ENCODE peak calls at places on chromosomes 16 and 17, in ten cellular contexts. F is CD8-positive, alpha-beta memory T cell; K is CD4-positive, CD25-positive, alpha-beta regulatory T cell; O is AG04450; D is H7; Z is skeletal muscle cell; N is psoas muscle; X is GM23338; A is cardiac muscle cell; B is lower lobe of right lung. Q is an unnamed sample.

GRCh38 chr16:87702325-87702811 is 63.4 kb downstream of the KLHDC4 start:
- DNase-seq in X (peak), B (no peak), D (peak), F (peak), N (no peak), Z (no peak), A (peak), O (no peak), K (no peak), Q (peak)

GRCh38 chr17:73485130-73485529 is 159.1 kb downstream of the SDK2 start:
- DNase-seq in D (peak), B (no peak), N (no peak), K (no peak), A (no peak), F (no peak), X (peak), Z (no peak), O (no peak), Q (no peak)

GRCh38 chr16:11073407-11073806 is 129.0 kb downstream of the CLEC16A start:
- DNase-seq in N (no peak), A (no peak), K (no peak), B (no peak), O (no peak), F (no peak), X (no peak), D (no peak), Z (no peak), Q (no peak)

GRCh38 chr16:53754938-53755910 is 51.3 kb downstream of the FTO start:
- DNase-seq in F (no peak), N (peak), X (no peak), O (no peak), K (no peak), B (no peak), D (no peak), A (peak), Z (peak), Q (no peak)

GRCh38 chr17:20111538-20111937 is 102.4 kb downstream of the SPECC1 start:
- DNase-seq in B (no peak), A (no peak), K (no peak), F (no peak), D (no peak), O (no peak), Z (no peak), X (no peak), N (no peak), Q (no peak)

GRCh38 chr16:84689126-84689525 is 10.7 kb upstream of the USP10 start:
- DNase-seq in N (no peak), X (no peak), Z (peak), A (peak), B (no peak), D (no peak), F (no peak), O (peak), K (no peak), Q (no peak)

GRCh38 chr16:12141073-12141472 is 164.5 kb downstream of the SNX29 start:
- DNase-seq in X (no peak), N (no peak), B (no peak), O (no peak), D (no peak), F (no peak), Z (no peak), K (no peak), A (no peak), Q (no peak)

GRCh38 chr16:63702981-63703590 is 1418.8 kb downstream of the CDH11 start:
- DNase-seq in N (no peak), X (peak), B (no peak), F (no peak), K (no peak), O (no peak), A (no peak), D (peak), Z (no peak), Q (no peak)

GRCh38 chr16:50644730-50645129 is 36.4 kb downstream of the SNX20 start:
- DNase-seq in B (no peak), D (peak), Z (no peak), A (peak), N (no peak), O (no peak), F (peak), X (peak), K (no peak), Q (no peak)

GRCh38 chr17:71098071-71098470 is 928.7 kb downstream of the KCNJ2 start:
- DNase-seq in B (no peak), F (no peak), N (no peak), Z (no peak), X (no peak), O (no peak), D (no peak), K (no peak), A (no peak), Q (peak)

GRCh38 chr17:78276499-78276898 is 45.1 kb downstream of the TMEM235 start:
- DNase-seq in O (no peak), D (no peak), B (no peak), X (no peak), K (no peak), F (no peak), Z (no peak), N (no peak), A (no peak), Q (no peak)

GRCh38 chr17:50096758-50097157 is 1.6 kb downstream of the PDK2 start:
- DNase-seq in D (no peak), A (no peak), X (no peak), N (no peak), K (no peak), F (no peak), Z (no peak), O (no peak), B (peak), Q (no peak)

GRCh38 chr17:41907185-41907556 is 11.6 kb downstream of the ACLY start:
- DNase-seq in K (no peak), X (no peak), B (no peak), D (peak), A (peak), O (no peak), Z (peak), F (no peak), N (no peak), Q (no peak)

GRCh38 chr16:8894736-8895334 is 12.7 kb downstream of the LITAFD start:
- DNase-seq in B (peak), D (no peak), Z (no peak), X (no peak), F (no peak), O (no peak), N (no peak), K (no peak), A (no peak), Q (no peak)

GRCh38 chr17:82078433-82078832 is 12.8 kb upstream of the DUS1L start:
- DNase-seq in Z (no peak), K (no peak), N (no peak), X (no peak), O (no peak), D (no peak), B (no peak), A (no peak), F (no peak), Q (no peak)

GRCh38 chr17:77288115-77288619 is 147.4 kb downstream of the SEC14L1 start:
- DNase-seq in O (no peak), K (no peak), Z (no peak), N (peak), D (peak), X (peak), F (no peak), A (no peak), B (no peak), Q (no peak)

GRCh38 chr16:1300664-1301476 is 8.6 kb upstream of the UBE2I start:
- DNase-seq in D (peak), F (peak), B (peak), N (peak), O (no peak), X (peak), A (peak), Z (no peak), K (peak), Q (no peak)

GRCh38 chr17:63099420-63099819 is 133.4 kb downstream of the TANC2 start:
- DNase-seq in O (no peak), B (no peak), A (no peak), K (no peak), D (no peak), F (no peak), Z (no peak), X (no peak), N (no peak), Q (no peak)

GRCh38 chr17:80961931-80962330 is 29.7 kb upstream of the CHMP6 start:
- DNase-seq in X (no peak), B (no peak), K (no peak), D (no peak), F (no peak), A (no peak), N (no peak), Z (no peak), O (no peak), Q (no peak)

GRCh38 chr17:29734640-29735039 is 111.9 kb upstream of the CORO6 start:
- DNase-seq in F (no peak), N (no peak), Z (no peak), K (no peak), D (no peak), A (no peak), B (no peak), O (no peak), X (no peak), Q (no peak)

GRCh38 chr16:78163772-78164391 is 64.4 kb downstream of the WWOX start:
- DNase-seq in B (no peak), O (no peak), A (no peak), N (no peak), K (no peak), Z (no peak), F (no peak), D (no peak), X (no peak), Q (no peak)

GRCh38 chr17:41544497-41544896 is 16.4 kb upstream of the KRT19 start:
- DNase-seq in K (no peak), N (no peak), X (no peak), A (no peak), F (no peak), O (no peak), B (no peak), Z (no peak), D (no peak), Q (no peak)

GRCh38 chr16:65845466-65846209 is 520.9 kb upstream of the CDH5 start:
- DNase-seq in A (peak), F (no peak), Z (no peak), O (no peak), D (no peak), X (peak), B (no peak), K (no peak), N (no peak), Q (no peak)

GRCh38 chr16:26765087-26765486 is 301.6 kb upstream of the C16orf82 start:
- DNase-seq in D (peak), K (no peak), N (no peak), B (no peak), O (no peak), Z (no peak), F (no peak), A (no peak), X (peak), Q (peak)

GRCh38 chr16:87877942-87878507 is 8.7 kb upstream of the SLC7A5 start:
- DNase-seq in Z (no peak), B (no peak), D (no peak), O (no peak), A (no peak), X (no peak), K (no peak), F (no peak), N (no peak), Q (peak)

GRCh38 chr16:4933871-4934395 is 3.0 kb downstream of the PPL start:
- DNase-seq in N (no peak), A (no peak), B (no peak), O (no peak), Z (no peak), K (no peak), X (no peak), F (no peak), D (no peak), Q (no peak)

GRCh38 chr17:48047113-48047740 is 932 bp upstream of the NFE2L1 start:
- DNase-seq in N (no peak), X (peak), D (no peak), Z (no peak), A (no peak), O (no peak), F (no peak), B (no peak), K (no peak), Q (no peak)

GRCh38 chr17:48045270-48046001 is 2.7 kb upstream of the NFE2L1 start:
- DNase-seq in N (peak), O (no peak), F (no peak), K (no peak), Z (no peak), D (no peak), X (no peak), A (no peak), B (no peak), Q (no peak)

GRCh38 chr17:48047741-48048320 is 328 bp upstream of the NFE2L1 start:
- DNase-seq in N (peak), A (peak), X (peak), O (peak), Z (peak), D (peak), F (peak), K (peak), B (peak), Q (peak)

GRCh38 chr17:48044851-48045250 is 3.3 kb upstream of the NFE2L1 start:
- DNase-seq in D (no peak), X (no peak), N (no peak), A (no peak), F (no peak), O (no peak), Z (no peak), B (no peak), K (no peak), Q (no peak)

GRCh38 chr17:48046296-48046695 is 1.9 kb upstream of the NFE2L1 start:
- DNase-seq in Z (no peak), O (no peak), A (no peak), X (no peak), K (no peak), N (no peak), D (no peak), B (no peak), F (no peak), Q (no peak)
- H3K4me3 ChIP-seq in Z (no peak), O (no peak), A (no peak), X (peak), K (peak), N (peak), D (no peak), B (no peak), F (no peak), Q (peak)

DNA sequence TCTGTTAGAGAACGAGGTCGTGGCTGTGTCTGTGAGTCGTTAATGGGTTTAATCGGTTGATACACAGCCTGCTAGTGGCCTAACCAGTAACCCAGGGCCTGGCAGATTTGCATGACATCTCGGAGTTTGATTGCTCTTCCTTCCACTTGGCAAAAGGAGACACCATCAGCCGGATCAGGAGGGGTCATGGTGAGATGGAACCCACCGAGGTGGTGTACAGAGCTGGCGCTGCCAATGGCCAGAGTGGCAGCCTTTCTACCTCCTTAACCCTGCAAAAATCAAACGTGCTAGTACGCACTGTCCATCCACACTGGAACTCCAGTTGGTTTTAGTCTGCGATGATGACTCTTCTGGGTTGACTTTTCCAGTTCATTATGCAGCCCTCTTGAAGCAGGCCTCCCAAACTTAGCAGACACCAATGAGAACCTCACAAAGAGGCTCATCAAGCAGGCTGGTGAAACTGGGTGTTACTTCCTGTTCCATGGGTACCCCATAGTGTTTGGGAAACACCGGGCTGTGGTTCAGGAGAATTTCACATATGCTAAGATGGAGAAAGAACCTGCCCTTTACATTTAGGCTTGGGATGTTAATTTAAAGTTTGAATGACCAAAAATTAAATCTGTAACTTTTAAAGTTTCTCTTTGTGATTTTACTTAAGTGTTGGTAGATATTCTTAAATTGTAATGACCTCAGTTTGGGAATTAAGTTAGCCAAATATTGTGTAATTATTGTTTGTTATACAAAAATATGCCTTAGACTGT is 4.2 kb downstream of the HS3ST3B1 start:
- DNase-seq in A (no peak), D (peak), N (no peak), B (no peak), O (no peak), X (peak), F (no peak), Z (no peak), K (no peak), Q (no peak)
- H3K4me3 ChIP-seq in A (peak), D (no peak), N (peak), B (no peak), O (peak), X (peak), F (no peak), Z (peak), K (peak), Q (no peak)

GRCh38 chr16:67993207-67994036 is 5.9 kb downstream of the DPEP2 start:
- DNase-seq in A (peak), N (peak), X (peak), D (peak), B (peak), F (peak), Z (peak), K (peak), O (peak), Q (peak)
- H3K4me3 ChIP-seq in A (no peak), N (peak), X (peak), D (no peak), B (peak), F (peak), Z (peak), K (peak), O (peak), Q (peak)

DNA sequence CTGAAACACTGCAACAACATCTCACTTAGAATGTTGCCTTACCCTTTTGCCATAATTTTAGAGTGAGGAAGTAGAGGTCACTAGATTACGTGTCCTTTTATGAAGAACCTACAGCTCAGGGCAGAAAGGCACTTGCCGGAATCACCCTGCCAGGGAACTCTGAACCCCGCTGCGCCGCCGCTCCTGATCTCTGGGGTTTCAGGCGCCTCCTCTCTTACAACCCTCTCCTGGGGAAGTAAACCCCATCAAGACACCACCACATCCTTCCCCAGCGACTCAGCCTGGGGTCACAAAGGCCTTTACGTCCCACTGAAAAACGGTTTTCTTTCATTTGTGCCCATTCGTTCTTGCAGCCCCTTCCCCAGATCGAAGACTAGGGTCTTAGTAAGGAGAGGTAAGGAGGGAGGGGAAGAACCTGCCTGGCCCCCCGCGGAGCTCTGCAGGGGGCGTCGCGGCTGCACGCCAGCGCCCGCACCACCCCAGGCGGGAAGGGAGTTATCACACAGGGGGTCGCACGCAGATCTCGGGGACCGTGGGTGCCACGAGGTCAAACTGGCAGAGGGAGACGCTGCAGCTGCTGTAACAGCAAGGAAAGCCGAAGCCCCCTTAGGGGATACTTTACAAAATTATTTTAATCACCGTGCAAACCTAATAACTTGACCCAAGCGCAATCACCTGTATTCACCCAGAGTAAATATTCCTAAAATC is 1.0 kb upstream of the HLF start:
- DNase-seq in A (no peak), X (peak), O (no peak), N (no peak), D (peak), B (no peak), Z (no peak), F (no peak), K (no peak), Q (no peak)
- H3K4me3 ChIP-seq in A (peak), X (peak), O (no peak), N (peak), D (peak), B (peak), Z (no peak), F (peak), K (peak), Q (no peak)

DNA sequence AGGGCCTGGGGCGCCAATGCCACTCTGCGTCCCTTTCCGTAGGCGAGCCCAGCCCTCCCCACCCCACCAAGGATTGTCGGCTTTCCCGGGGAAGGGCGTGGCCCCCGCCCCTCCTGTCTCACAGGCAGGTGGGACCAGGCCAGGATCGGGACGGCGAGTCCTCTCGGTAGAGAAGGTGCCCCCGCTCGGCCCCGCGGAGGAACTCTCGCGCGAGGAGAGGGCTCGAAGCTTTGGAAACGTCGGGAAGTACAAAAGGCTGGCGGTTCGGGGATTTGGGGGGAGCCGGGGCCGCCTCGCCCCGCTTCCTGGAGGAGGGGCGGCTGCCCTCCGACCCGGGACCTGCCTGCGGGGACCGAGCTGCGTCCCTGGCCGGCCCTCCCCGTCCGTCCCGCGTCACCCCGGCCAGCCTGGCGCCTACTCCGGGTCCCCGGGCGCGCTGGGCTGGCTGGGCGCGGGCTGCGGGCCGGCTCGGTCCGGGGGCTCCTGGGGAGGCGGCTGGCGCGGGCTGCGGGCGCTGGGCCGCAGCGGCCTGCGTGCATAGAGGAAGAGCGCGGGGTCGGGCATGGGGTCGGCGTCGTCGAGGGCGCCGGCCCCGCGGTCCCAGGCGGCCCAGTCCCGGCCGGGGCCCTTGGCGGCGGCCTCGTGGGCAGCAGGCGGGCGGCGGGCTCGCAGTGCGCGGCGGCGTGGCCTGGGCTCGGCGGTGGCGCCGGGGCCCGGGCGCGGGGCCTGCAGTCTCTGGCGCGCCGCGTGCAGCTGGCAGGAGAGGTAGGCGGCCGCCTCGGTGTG is 12.6 kb upstream of the CLUH start:
- DNase-seq in D (peak), N (no peak), B (no peak), A (no peak), X (peak), O (no peak), F (no peak), K (no peak), Z (no peak), Q (no peak)
- H3K4me3 ChIP-seq in D (peak), N (peak), B (peak), A (no peak), X (peak), O (no peak), F (no peak), K (no peak), Z (peak), Q (no peak)

GRCh38 chr17:74745548-74746177 is 2.8 kb upstream of the NHERF1 start:
- DNase-seq in Z (no peak), N (no peak), K (no peak), F (no peak), O (no peak), B (peak), A (no peak), D (peak), X (no peak), Q (no peak)
- H3K4me3 ChIP-seq in Z (no peak), N (no peak), K (no peak), F (no peak), O (no peak), B (no peak), A (no peak), D (no peak), X (peak), Q (no peak)